ENCODE peak calls at places on chromosomes 1 and 21, in nine cellular contexts. One of them, this sample, is unnamed.

GRCh38 chr1:59089922-59090457 is 206.9 kb upstream of the FGGY start:
- DNase-seq in AG09309: no peak
- DNase-seq in hepatocyte: no peak
- DNase-seq in NB4: no peak
- DNase-seq in foreskin fibroblast: no peak
- DNase-seq in mucosa of descending colon: no peak
- DNase-seq in adrenal gland: no peak
- DNase-seq in Peyer's patch: no peak
- DNase-seq in endothelial cell: no peak
- DNase-seq in this sample: no peak

GRCh38 chr1:91784191-91784590 is 101.8 kb downstream of the TGFBR3 start:
- DNase-seq in endothelial cell: no peak
- DNase-seq in NB4: no peak
- DNase-seq in Peyer's patch: no peak
- DNase-seq in mucosa of descending colon: no peak
- DNase-seq in AG09309: no peak
- DNase-seq in hepatocyte: no peak
- DNase-seq in adrenal gland: no peak
- DNase-seq in foreskin fibroblast: no peak
- DNase-seq in this sample: peak; percentile 27

GRCh38 chr1:172401907-172402306 is 18.6 kb upstream of the C1orf105 start:
- DNase-seq in Peyer's patch: no peak
- DNase-seq in NB4: peak; percentile 7
- DNase-seq in foreskin fibroblast: no peak
- DNase-seq in mucosa of descending colon: no peak
- DNase-seq in endothelial cell: no peak
- DNase-seq in hepatocyte: no peak
- DNase-seq in adrenal gland: no peak
- DNase-seq in AG09309: no peak
- DNase-seq in this sample: no peak

GRCh38 chr1:235073968-235074334 is 54.7 kb downstream of the TOMM20 start:
- DNase-seq in hepatocyte: peak; percentile 58
- DNase-seq in foreskin fibroblast: no peak
- DNase-seq in adrenal gland: no peak
- DNase-seq in endothelial cell: no peak
- DNase-seq in mucosa of descending colon: peak; percentile 80
- DNase-seq in AG09309: no peak
- DNase-seq in NB4: no peak
- DNase-seq in Peyer's patch: peak; percentile 75
- DNase-seq in this sample: no peak

GRCh38 chr21:45246014-45246413 is 41.7 kb downstream of the POFUT2 start:
- DNase-seq in Peyer's patch: no peak
- DNase-seq in NB4: no peak
- DNase-seq in hepatocyte: no peak
- DNase-seq in endothelial cell: no peak
- DNase-seq in foreskin fibroblast: no peak
- DNase-seq in adrenal gland: no peak
- DNase-seq in mucosa of descending colon: no peak
- DNase-seq in AG09309: no peak
- DNase-seq in this sample: no peak

GRCh38 chr1:150484861-150485260 is 2.4 kb upstream of the TARS2 start:
- DNase-seq in mucosa of descending colon: no peak
- DNase-seq in NB4: peak; percentile 40
- DNase-seq in foreskin fibroblast: peak; percentile 62
- DNase-seq in AG09309: peak; percentile 20
- DNase-seq in hepatocyte: no peak
- DNase-seq in endothelial cell: no peak
- DNase-seq in adrenal gland: peak; percentile 27
- DNase-seq in Peyer's patch: peak; percentile 45
- DNase-seq in this sample: no peak

GRCh38 chr1:91635763-91636162 is 135.1 kb downstream of the CDC7 start:
- DNase-seq in mucosa of descending colon: no peak
- DNase-seq in AG09309: no peak
- DNase-seq in endothelial cell: no peak
- DNase-seq in Peyer's patch: no peak
- DNase-seq in NB4: no peak
- DNase-seq in hepatocyte: no peak
- DNase-seq in foreskin fibroblast: peak; percentile 18
- DNase-seq in adrenal gland: no peak
- DNase-seq in this sample: no peak

GRCh38 chr1:172628416-172628815 is 30.5 kb upstream of the FASLG start:
- DNase-seq in hepatocyte: no peak
- DNase-seq in AG09309: no peak
- DNase-seq in Peyer's patch: no peak
- DNase-seq in NB4: no peak
- DNase-seq in mucosa of descending colon: no peak
- DNase-seq in endothelial cell: no peak
- DNase-seq in foreskin fibroblast: peak; percentile 19
- DNase-seq in adrenal gland: no peak
- DNase-seq in this sample: no peak

GRCh38 chr1:224273651-224274050 is 56.3 kb downstream of the NVL start:
- DNase-seq in adrenal gland: no peak
- DNase-seq in Peyer's patch: peak; percentile 66
- DNase-seq in NB4: no peak
- DNase-seq in foreskin fibroblast: peak; percentile 28
- DNase-seq in mucosa of descending colon: no peak
- DNase-seq in hepatocyte: peak; percentile 61
- DNase-seq in AG09309: peak; percentile 1
- DNase-seq in endothelial cell: no peak
- DNase-seq in this sample: no peak

GRCh38 chr1:234226106-234226818 is 147.0 kb upstream of the COA6 start:
- DNase-seq in foreskin fibroblast: no peak
- DNase-seq in mucosa of descending colon: no peak
- DNase-seq in AG09309: no peak
- DNase-seq in hepatocyte: no peak
- DNase-seq in Peyer's patch: no peak
- DNase-seq in NB4: no peak
- DNase-seq in adrenal gland: no peak
- DNase-seq in endothelial cell: no peak
- DNase-seq in this sample: no peak

GRCh38 chr1:31154632-31155215 is 85.0 kb downstream of the NKAIN1 start:
- DNase-seq in mucosa of descending colon: peak; percentile 90
- DNase-seq in NB4: peak; percentile 84
- DNase-seq in AG09309: no peak
- DNase-seq in foreskin fibroblast: peak; percentile 90
- DNase-seq in hepatocyte: peak; percentile 95
- DNase-seq in endothelial cell: peak; percentile 82
- DNase-seq in adrenal gland: peak; percentile 85
- DNase-seq in Peyer's patch: peak; percentile 90
- DNase-seq in this sample: peak; percentile 95

GRCh38 chr1:30733520-30733919 is 10.1 kb upstream of the MATN1 start:
- DNase-seq in foreskin fibroblast: no peak
- DNase-seq in endothelial cell: no peak
- DNase-seq in NB4: no peak
- DNase-seq in mucosa of descending colon: no peak
- DNase-seq in hepatocyte: no peak
- DNase-seq in adrenal gland: peak; percentile 51
- DNase-seq in Peyer's patch: no peak
- DNase-seq in AG09309: no peak
- DNase-seq in this sample: no peak

GRCh38 chr1:61741682-61742619 is at the start of gene PATJ:
- DNase-seq in NB4: no peak
- DNase-seq in AG09309: no peak
- DNase-seq in foreskin fibroblast: peak; percentile 47
- DNase-seq in mucosa of descending colon: peak; percentile 90
- DNase-seq in adrenal gland: peak; percentile 61
- DNase-seq in Peyer's patch: peak; percentile 89
- DNase-seq in endothelial cell: peak; percentile 52
- DNase-seq in hepatocyte: peak; percentile 92
- DNase-seq in this sample: peak; percentile 87

GRCh38 chr1:54171636-54172035 is 18.8 kb upstream of the CDCP2 start:
- DNase-seq in Peyer's patch: no peak
- DNase-seq in AG09309: no peak
- DNase-seq in endothelial cell: no peak
- DNase-seq in foreskin fibroblast: no peak
- DNase-seq in adrenal gland: no peak
- DNase-seq in mucosa of descending colon: no peak
- DNase-seq in hepatocyte: no peak
- DNase-seq in NB4: no peak
- DNase-seq in this sample: no peak

GRCh38 chr21:32240708-32241433 is 38.0 kb downstream of the MIS18A start:
- DNase-seq in AG09309: peak; percentile 16
- DNase-seq in foreskin fibroblast: no peak
- DNase-seq in hepatocyte: no peak
- DNase-seq in mucosa of descending colon: no peak
- DNase-seq in Peyer's patch: no peak
- DNase-seq in adrenal gland: no peak
- DNase-seq in endothelial cell: no peak
- DNase-seq in NB4: no peak
- DNase-seq in this sample: peak; percentile 49

GRCh38 chr1:19024532-19024931 is 68.1 kb upstream of the IFFO2 start:
- DNase-seq in foreskin fibroblast: no peak
- DNase-seq in adrenal gland: no peak
- DNase-seq in endothelial cell: no peak
- DNase-seq in NB4: no peak
- DNase-seq in Peyer's patch: no peak
- DNase-seq in mucosa of descending colon: no peak
- DNase-seq in hepatocyte: no peak
- DNase-seq in AG09309: no peak
- DNase-seq in this sample: no peak

GRCh38 chr1:158101944-158102343 is 78.8 kb upstream of the CD1D start:
- DNase-seq in endothelial cell: no peak
- DNase-seq in mucosa of descending colon: no peak
- DNase-seq in hepatocyte: peak; percentile 69
- DNase-seq in Peyer's patch: peak; percentile 58
- DNase-seq in AG09309: no peak
- DNase-seq in foreskin fibroblast: peak; percentile 77
- DNase-seq in NB4: no peak
- DNase-seq in adrenal gland: peak; percentile 12
- DNase-seq in this sample: no peak

GRCh38 chr21:45593162-45594022 is 50.1 kb upstream of the PCBP3 start:
- DNase-seq in AG09309: no peak
- DNase-seq in NB4: no peak
- DNase-seq in mucosa of descending colon: no peak
- DNase-seq in hepatocyte: no peak
- DNase-seq in foreskin fibroblast: no peak
- DNase-seq in endothelial cell: no peak
- DNase-seq in Peyer's patch: peak; percentile 45
- DNase-seq in adrenal gland: no peak
- DNase-seq in this sample: no peak

DNA sequence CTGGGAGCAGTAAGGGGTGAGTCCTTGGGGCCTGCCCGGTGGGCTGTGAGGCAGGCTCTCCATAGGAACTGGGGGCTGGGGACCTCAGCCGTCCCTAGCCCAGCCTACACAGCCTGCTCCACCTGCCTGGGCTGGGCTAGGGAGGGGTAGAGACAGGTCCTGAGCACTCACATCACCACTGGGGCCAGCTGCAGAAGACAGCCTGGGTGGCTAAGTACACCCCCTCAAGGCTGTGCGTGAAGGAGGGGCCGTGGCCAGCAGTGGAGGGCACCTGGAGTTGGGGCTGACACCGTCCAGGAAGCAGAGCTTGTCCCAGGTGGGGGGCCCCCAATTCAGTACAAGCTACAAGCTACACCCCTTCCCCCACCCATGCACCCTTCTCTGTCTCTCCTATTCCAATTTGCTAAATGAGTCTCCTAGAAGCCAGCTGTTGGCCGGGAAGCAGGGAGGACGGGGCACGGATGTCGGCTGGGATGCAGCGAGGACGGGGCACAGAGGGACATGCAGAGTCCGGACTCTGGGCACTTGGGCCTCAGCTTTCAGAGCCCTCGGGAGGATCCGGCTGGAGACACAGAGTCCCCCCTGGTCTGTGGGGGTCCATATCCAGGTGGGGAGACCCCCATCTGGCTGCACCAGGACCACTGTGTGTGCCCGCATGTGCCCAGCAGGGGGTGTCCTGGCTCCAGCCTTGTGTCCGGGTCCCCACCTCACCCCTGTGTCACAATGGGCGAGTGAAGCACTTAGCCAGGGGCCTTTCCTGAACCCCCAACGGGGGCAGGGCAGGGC is 1.8 kb downstream of the ISG15 start:
- DNase-seq in Peyer's patch: no peak
- DNase-seq in foreskin fibroblast: peak; percentile 33
- DNase-seq in mucosa of descending colon: no peak
- DNase-seq in NB4: peak; percentile 61
- DNase-seq in hepatocyte: peak; percentile 46
- DNase-seq in AG09309: no peak
- DNase-seq in endothelial cell: no peak
- DNase-seq in adrenal gland: no peak
- DNase-seq in this sample: no peak
- TF ChIP-seq CTCF in Peyer's patch: peak; percentile 8
- TF ChIP-seq CTCF in foreskin fibroblast: no peak
- TF ChIP-seq CTCF in mucosa of descending colon: no peak
- TF ChIP-seq CTCF in NB4: peak; percentile 21
- TF ChIP-seq CTCF in hepatocyte: peak; percentile 37
- TF ChIP-seq CTCF in AG09309: peak; percentile 43
- TF ChIP-seq CTCF in endothelial cell: no peak
- TF ChIP-seq CTCF in adrenal gland: peak; percentile 20
- TF ChIP-seq CTCF in this sample: peak; percentile 31

GRCh38 chr1:41795205-41795762 is 123.4 kb downstream of the HIVEP3 start:
- DNase-seq in AG09309: no peak
- DNase-seq in foreskin fibroblast: peak; percentile 79
- DNase-seq in mucosa of descending colon: no peak
- DNase-seq in endothelial cell: no peak
- DNase-seq in NB4: peak; percentile 36
- DNase-seq in Peyer's patch: no peak
- DNase-seq in hepatocyte: no peak
- DNase-seq in adrenal gland: peak; percentile 10
- DNase-seq in this sample: no peak
- TF ChIP-seq CTCF in AG09309: peak; percentile 55
- TF ChIP-seq CTCF in foreskin fibroblast: peak; percentile 54
- TF ChIP-seq CTCF in mucosa of descending colon: no peak
- TF ChIP-seq CTCF in endothelial cell: peak; percentile 15
- TF ChIP-seq CTCF in NB4: no peak
- TF ChIP-seq CTCF in Peyer's patch: peak; percentile 7
- TF ChIP-seq CTCF in hepatocyte: peak; percentile 15
- TF ChIP-seq CTCF in adrenal gland: peak; percentile 18
- TF ChIP-seq CTCF in this sample: no peak

GRCh38 chr1:46622341-46622740 is 5.7 kb upstream of the MOB3C start:
- DNase-seq in Peyer's patch: no peak
- DNase-seq in endothelial cell: peak; percentile 49
- DNase-seq in AG09309: no peak
- DNase-seq in foreskin fibroblast: peak; percentile 83
- DNase-seq in mucosa of descending colon: no peak
- DNase-seq in adrenal gland: peak; percentile 55
- DNase-seq in hepatocyte: no peak
- DNase-seq in NB4: peak; percentile 25
- DNase-seq in this sample: no peak
- TF ChIP-seq CTCF in Peyer's patch: peak; percentile 64
- TF ChIP-seq CTCF in endothelial cell: peak; percentile 42
- TF ChIP-seq CTCF in AG09309: peak; percentile 57
- TF ChIP-seq CTCF in foreskin fibroblast: peak; percentile 65
- TF ChIP-seq CTCF in mucosa of descending colon: peak; percentile 49
- TF ChIP-seq CTCF in adrenal gland: peak; percentile 56
- TF ChIP-seq CTCF in hepatocyte: peak; percentile 24
- TF ChIP-seq CTCF in NB4: peak; percentile 29
- TF ChIP-seq CTCF in this sample: peak; percentile 52

DNA sequence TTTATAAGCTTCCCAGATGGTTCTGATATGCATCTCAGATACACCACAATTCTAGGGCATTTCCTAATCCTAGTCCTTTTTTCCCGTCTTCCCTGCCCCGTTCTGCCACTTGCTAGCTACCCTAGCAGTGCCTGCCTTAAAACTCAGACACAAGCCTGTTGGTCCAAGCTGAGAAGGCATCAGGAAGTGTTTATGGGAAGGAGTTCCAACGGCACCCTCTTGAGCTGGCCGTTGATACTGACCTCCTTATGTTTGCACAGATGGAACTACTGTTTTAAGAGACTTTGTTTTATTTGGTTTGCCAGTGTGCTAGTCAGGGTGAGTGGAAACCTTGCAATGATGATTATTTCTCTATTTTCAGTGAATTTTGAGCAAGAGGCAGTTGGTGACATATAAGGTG is 67.2 kb downstream of the UCK2 start:
- DNase-seq in hepatocyte: no peak
- DNase-seq in adrenal gland: no peak
- DNase-seq in foreskin fibroblast: peak; percentile 81
- DNase-seq in endothelial cell: no peak
- DNase-seq in AG09309: peak; percentile 31
- DNase-seq in mucosa of descending colon: no peak
- DNase-seq in NB4: no peak
- DNase-seq in Peyer's patch: no peak
- DNase-seq in this sample: no peak
- TF ChIP-seq CTCF in hepatocyte: no peak
- TF ChIP-seq CTCF in adrenal gland: no peak
- TF ChIP-seq CTCF in foreskin fibroblast: peak; percentile 8
- TF ChIP-seq CTCF in endothelial cell: no peak
- TF ChIP-seq CTCF in AG09309: no peak
- TF ChIP-seq CTCF in mucosa of descending colon: no peak
- TF ChIP-seq CTCF in NB4: no peak
- TF ChIP-seq CTCF in Peyer's patch: no peak
- TF ChIP-seq CTCF in this sample: no peak

This sample was measured in GM13976.